ENCODE peak calls at places on chromosomes 6 and 20, in ten cellular contexts. S is PC-3, D is spleen, P is left ventricle myocardium inferior, E is pancreas, I is tibial artery, R is cardiac muscle cell, X is H9, H is suprapubic skin, K is tibial nerve. G is an unnamed sample. For H3K9me3, the result is how much of the 10 kb centered on the place peaks cover.

GRCh38 chr20:50061151-50062005 is 51.6 kb downstream of the UBE2V1 start:
- DNase-seq in I (no peak), H (no peak), E (no peak), K (no peak), D (no peak), P (no peak), X (no peak), R (no peak), S (no peak), G (no peak)

GRCh38 chr6:151730496-151730870 is 77.0 kb upstream of the ESR1 start:
- DNase-seq in I (no peak), P (no peak), R (no peak), E (no peak), X (no peak), K (no peak), H (no peak), S (no peak), D (no peak), G (no peak)

GRCh38 chr6:78436335-78436734 is 431.0 kb upstream of the IRAK1BP1 start:
- DNase-seq in I (no peak), X (no peak), K (no peak), S (peak), R (peak), P (no peak), E (no peak), D (no peak), H (no peak), G (no peak)

GRCh38 chr20:15759546-15760216 is 813.6 kb downstream of the KIF16B start:
- DNase-seq in K (no peak), I (no peak), D (no peak), R (no peak), H (no peak), P (no peak), S (peak), E (no peak), X (no peak), G (no peak)

GRCh38 chr20:41072919-41073318 is 44.3 kb downstream of the TOP1 start:
- DNase-seq in K (no peak), D (no peak), P (no peak), R (no peak), H (no peak), E (no peak), I (no peak), S (no peak), X (no peak), G (no peak)

GRCh38 chr20:41669708-41670263 is 51.6 kb upstream of the CHD6 start:
- DNase-seq in E (no peak), H (no peak), I (no peak), P (no peak), X (peak), S (no peak), K (no peak), D (no peak), R (peak), G (no peak)

GRCh38 chr6:100719883-100720682 is 161.0 kb downstream of the ASCC3 start:
- DNase-seq in K (no peak), P (no peak), D (no peak), E (no peak), S (peak), I (no peak), X (no peak), R (peak), H (no peak), G (no peak)

GRCh38 chr6:138979365-138979764 is 8.7 kb downstream of the REPS1 start:
- DNase-seq in I (no peak), D (no peak), P (no peak), K (no peak), E (no peak), S (no peak), R (peak), H (no peak), X (no peak), G (no peak)

GRCh38 chr20:38985603-38986170 is 23.5 kb downstream of the DHX35 start:
- DNase-seq in P (no peak), S (peak), H (no peak), D (no peak), K (no peak), R (peak), E (no peak), I (no peak), X (no peak), G (no peak)

GRCh38 chr6:93417421-93417996 is 1.9 kb downstream of the EPHA7 start:
- DNase-seq in K (no peak), R (peak), E (peak), D (no peak), S (peak), H (no peak), X (no peak), P (no peak), I (no peak), G (no peak)

GRCh38 chr6:2141644-2142290 is 103.6 kb downstream of the GMDS start:
- DNase-seq in K (no peak), I (no peak), D (no peak), S (no peak), R (no peak), H (no peak), E (no peak), X (no peak), P (no peak), G (no peak)

GRCh38 chr6:129331450-129332138 is 378.4 kb downstream of the ARHGAP18 start:
- DNase-seq in D (no peak), S (peak), X (no peak), E (no peak), I (no peak), R (peak), H (no peak), P (no peak), K (no peak), G (no peak)

GRCh38 chr20:1005452-1006027 is 3.4 kb upstream of the RSPO4 start:
- DNase-seq in I (no peak), H (no peak), X (peak), P (no peak), S (peak), D (no peak), R (peak), E (no peak), K (no peak), G (peak)

GRCh38 chr20:52175840-52176239 is 15.7 kb downstream of the ZFP64 start:
- DNase-seq in R (no peak), D (no peak), P (no peak), S (no peak), X (no peak), H (no peak), K (no peak), I (no peak), E (no peak), G (no peak)

GRCh38 chr6:7215140-7215539 is 97.9 kb downstream of the SSR1 start:
- DNase-seq in I (no peak), H (no peak), X (no peak), S (no peak), P (no peak), K (no peak), R (no peak), D (no peak), E (no peak), G (no peak)

GRCh38 chr6:10205892-10206291 is 209.0 kb downstream of the TFAP2A start:
- DNase-seq in K (no peak), S (no peak), H (no peak), P (no peak), I (no peak), D (no peak), E (no peak), R (no peak), X (no peak), G (no peak)

GRCh38 chr20:63635431-63636141 is 8.7 kb upstream of the GMEB2 start:
- DNase-seq in R (no peak), D (peak), K (no peak), S (no peak), I (no peak), H (no peak), X (no peak), E (no peak), P (no peak), G (peak)

GRCh38 chr20:665276-665675 is 10.3 kb downstream of the SCRT2 start:
- DNase-seq in S (no peak), H (no peak), P (no peak), R (no peak), I (no peak), X (no peak), K (no peak), E (no peak), D (peak), G (no peak)

GRCh38 chr6:17907467-17908229 is 79.8 kb downstream of the KIF13A start:
- DNase-seq in S (peak), K (peak), I (peak), H (peak), D (peak), X (no peak), E (no peak), R (peak), P (peak), G (peak)

GRCh38 chr6:81753709-81754678 is 1.5 kb upstream of the TENT5A start:
- DNase-seq in P (peak), E (peak), H (peak), R (peak), I (peak), S (peak), D (peak), K (peak), X (peak), G (peak)

GRCh38 chr20:14446446-14446845 is 109.0 kb upstream of the FLRT3 start:
- DNase-seq in K (no peak), R (no peak), E (no peak), H (no peak), S (no peak), I (no peak), D (no peak), P (no peak), X (no peak), G (no peak)

DNA sequence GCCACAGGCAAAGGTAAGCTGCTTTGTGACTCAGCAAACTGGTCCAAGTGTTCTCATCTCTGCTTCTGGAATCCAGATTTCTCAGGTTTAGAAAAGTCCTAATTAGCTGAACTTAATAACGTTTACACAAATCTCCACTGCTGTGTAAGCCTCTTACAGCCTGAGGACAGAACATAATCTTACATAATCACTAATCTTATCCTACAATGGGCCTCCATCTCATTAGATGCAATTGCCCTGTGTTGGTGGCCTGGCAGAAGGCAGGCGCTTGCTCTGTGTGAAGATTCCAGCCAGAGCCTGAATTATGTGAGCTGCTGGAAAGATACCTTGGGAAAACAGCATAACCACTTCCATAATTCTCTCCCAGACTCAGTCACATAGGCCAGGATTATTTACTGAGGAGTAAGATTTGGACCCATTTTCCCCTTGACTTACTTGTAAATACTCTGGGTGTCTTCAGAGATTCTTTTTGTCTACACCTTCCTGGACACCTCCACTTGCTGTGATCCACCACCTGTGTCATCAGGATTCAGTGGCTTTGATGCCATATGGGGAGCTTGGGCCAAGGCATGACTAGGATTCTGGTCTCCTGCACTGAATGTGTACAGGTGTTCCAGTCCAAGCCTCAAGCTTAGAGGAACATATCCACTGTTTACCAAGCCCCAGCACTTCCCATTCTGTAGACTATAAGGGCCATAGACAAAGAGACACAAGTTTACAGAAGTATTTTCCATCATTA is 104.4 kb downstream of the C6orf118 start:
- DNase-seq in H (no peak), D (no peak), P (no peak), S (no peak), I (no peak), R (no peak), K (no peak), E (no peak), X (no peak), G (no peak)
- H3K9me3 ChIP-seq in H (under half), D (under half), P (under half), S (under half), I (under half), R (under half), K (under half), E (under half), X (under half), G (under half)

GRCh38 chr20:18987781-18988360 is 174.3 kb downstream of the SCP2D1 start:
- DNase-seq in H (no peak), I (no peak), R (no peak), P (no peak), E (no peak), D (no peak), X (no peak), K (no peak), S (no peak), G (no peak)
- H3K9me3 ChIP-seq in H (under half), I (under half), R (under half), P (under half), E (under half), D (under half), X (under half), K (under half), S (under half), G (under half)

GRCh38 chr20:21512634-21513180 is 1.2 kb downstream of the NKX2-2 start:
- DNase-seq in I (no peak), E (no peak), K (no peak), P (no peak), S (no peak), H (no peak), R (no peak), D (no peak), X (no peak), G (no peak)
- H3K9me3 ChIP-seq in I (under half), E (under half), K (under half), P (under half), S (under half), H (under half), R (under half), D (under half), X (under half), G (under half)

DNA sequence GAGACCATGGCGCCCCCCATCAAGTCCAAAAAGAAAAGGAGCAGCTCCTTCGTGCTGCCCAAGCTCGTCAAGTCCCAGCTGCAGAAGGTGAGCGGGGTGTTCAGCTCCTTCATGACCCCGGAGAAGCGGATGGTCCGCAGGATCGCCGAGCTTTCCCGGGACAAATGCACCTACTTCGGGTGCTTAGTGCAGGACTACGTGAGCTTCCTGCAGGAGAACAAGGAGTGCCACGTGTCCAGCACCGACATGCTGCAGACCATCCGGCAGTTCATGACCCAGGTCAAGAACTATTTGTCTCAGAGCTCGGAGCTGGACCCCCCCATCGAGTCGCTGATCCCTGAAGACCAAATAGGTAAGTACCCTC is 41.7 kb upstream of the NAA20 start:
- DNase-seq in E (no peak), H (no peak), P (peak), K (no peak), I (no peak), R (peak), X (no peak), D (no peak), S (peak), G (no peak)
- H3K9me3 ChIP-seq in E (under half), H (under half), P (under half), K (under half), I (under half), R (under half), X (under half), D (under half), S (under half), G (under half)

GRCh38 chr20:48314925-48315592 is 512.7 kb downstream of the PREX1 start:
- DNase-seq in D (no peak), X (no peak), S (no peak), R (no peak), P (no peak), E (no peak), H (no peak), K (no peak), I (no peak), G (no peak)
- H3K9me3 ChIP-seq in D (under half), X (under half), S (under half), R (under half), P (under half), E (under half), H (under half), K (under half), I (under half), G (under half)

G was measured in transverse colon.